ENCODE peak calls at places on chromosomes 12 and 14, in four cellular contexts. One of them, this sample, is unnamed.

GRCh38 chr12:54019924-54020586 is 8.2 kb upstream of the HOXC6 start:
- DNase-seq in stomach: no peak
- DNase-seq in sigmoid colon: no peak
- DNase-seq in transverse colon: no peak
- DNase-seq in this sample: no peak

GRCh38 chr12:53047221-53048032 is 2.4 kb upstream of the TNS2 start:
- DNase-seq in stomach: peak; percentile 83
- DNase-seq in sigmoid colon: peak; percentile 94
- DNase-seq in transverse colon: peak; percentile 83
- DNase-seq in this sample: peak; percentile 91

GRCh38 chr14:101219896-101220703 is 316.6 kb upstream of the RTL1 start:
- DNase-seq in stomach: peak; percentile 25
- DNase-seq in sigmoid colon: peak; percentile 74
- DNase-seq in transverse colon: no peak
- DNase-seq in this sample: no peak

GRCh38 chr12:43883311-43883710 is 47.4 kb downstream of the TMEM117 start:
- DNase-seq in stomach: no peak
- DNase-seq in sigmoid colon: no peak
- DNase-seq in transverse colon: no peak
- DNase-seq in this sample: no peak

GRCh38 chr12:63029676-63030075 is 94.7 kb upstream of the PPM1H start:
- DNase-seq in stomach: no peak
- DNase-seq in sigmoid colon: no peak
- DNase-seq in transverse colon: no peak
- DNase-seq in this sample: no peak

GRCh38 chr12:48185181-48185919 is 1.9 kb downstream of the CCDC184 start:
- DNase-seq in stomach: no peak
- DNase-seq in sigmoid colon: no peak
- DNase-seq in transverse colon: no peak
- DNase-seq in this sample: no peak

GRCh38 chr12:38544357-38545066 is 227.9 kb downstream of the ALG10B start:
- DNase-seq in stomach: no peak
- DNase-seq in sigmoid colon: no peak
- DNase-seq in transverse colon: no peak
- DNase-seq in this sample: no peak

GRCh38 chr14:40656301-40656700 is 950.4 kb upstream of the LRFN5 start:
- DNase-seq in stomach: no peak
- DNase-seq in sigmoid colon: no peak
- DNase-seq in transverse colon: no peak
- DNase-seq in this sample: no peak

GRCh38 chr12:8088574-8088973 is 6.5 kb downstream of the NECAP1 start:
- DNase-seq in stomach: no peak
- DNase-seq in sigmoid colon: no peak
- DNase-seq in transverse colon: peak; percentile 26
- DNase-seq in this sample: no peak

GRCh38 chr12:71312767-71313375 is 126.7 kb upstream of the LGR5 start:
- DNase-seq in stomach: no peak
- DNase-seq in sigmoid colon: no peak
- DNase-seq in transverse colon: no peak
- DNase-seq in this sample: no peak

GRCh38 chr12:47867496-47867941 is 37.3 kb downstream of the VDR start:
- DNase-seq in stomach: no peak
- DNase-seq in sigmoid colon: no peak
- DNase-seq in transverse colon: no peak
- DNase-seq in this sample: peak; percentile 42

GRCh38 chr14:38931969-38932652 is 170.9 kb downstream of the SEC23A start:
- DNase-seq in stomach: no peak
- DNase-seq in sigmoid colon: no peak
- DNase-seq in transverse colon: no peak
- DNase-seq in this sample: no peak

GRCh38 chr12:95117178-95117599 is 43.8 kb upstream of the NR2C1 start:
- DNase-seq in stomach: peak; percentile 74
- DNase-seq in sigmoid colon: peak; percentile 83
- DNase-seq in transverse colon: peak; percentile 66
- DNase-seq in this sample: no peak

GRCh38 chr12:63445266-63445665 is 223.0 kb downstream of the DPY19L2 start:
- DNase-seq in stomach: no peak
- DNase-seq in sigmoid colon: no peak
- DNase-seq in transverse colon: no peak
- DNase-seq in this sample: no peak

GRCh38 chr12:64008596-64008995 is 164.1 kb downstream of the SRGAP1 start:
- DNase-seq in stomach: no peak
- DNase-seq in sigmoid colon: no peak
- DNase-seq in transverse colon: no peak
- DNase-seq in this sample: no peak

GRCh38 chr14:76084374-76084773 is 67.3 kb upstream of the GPATCH2L start:
- DNase-seq in stomach: no peak
- DNase-seq in sigmoid colon: no peak
- DNase-seq in transverse colon: no peak
- DNase-seq in this sample: no peak

GRCh38 chr12:87687362-87687761 is 341.8 kb downstream of the C12orf50 start:
- DNase-seq in stomach: no peak
- DNase-seq in sigmoid colon: no peak
- DNase-seq in transverse colon: no peak
- DNase-seq in this sample: no peak

GRCh38 chr14:24978862-24979724 is 70.9 kb downstream of the STXBP6 start:
- DNase-seq in stomach: no peak
- DNase-seq in sigmoid colon: no peak
- DNase-seq in transverse colon: no peak
- DNase-seq in this sample: no peak

GRCh38 chr12:76156314-76156713 is 71.8 kb upstream of the NAP1L1 start:
- DNase-seq in stomach: no peak
- DNase-seq in sigmoid colon: no peak
- DNase-seq in transverse colon: no peak
- DNase-seq in this sample: no peak

GRCh38 chr12:119699199-119699765 is 31.3 kb downstream of the PRKAB1 start:
- DNase-seq in stomach: no peak
- DNase-seq in sigmoid colon: no peak
- DNase-seq in transverse colon: no peak
- DNase-seq in this sample: no peak

GRCh38 chr14:49961270-49962222 is 68.7 kb downstream of the ARF6 start:
- DNase-seq in stomach: no peak
- DNase-seq in sigmoid colon: no peak
- DNase-seq in transverse colon: no peak
- DNase-seq in this sample: no peak

GRCh38 chr12:77032406-77032805 is 33.0 kb downstream of the E2F7 start:
- DNase-seq in stomach: no peak
- DNase-seq in sigmoid colon: no peak
- DNase-seq in transverse colon: no peak
- DNase-seq in this sample: no peak

GRCh38 chr12:105744659-105745058 is 394.1 kb downstream of the NUAK1 start:
- DNase-seq in stomach: no peak
- DNase-seq in sigmoid colon: no peak
- DNase-seq in transverse colon: no peak
- DNase-seq in this sample: no peak

GRCh38 chr12:11661491-11662085 is 12.1 kb downstream of the ETV6 start:
- DNase-seq in stomach: peak; percentile 67
- DNase-seq in sigmoid colon: no peak
- DNase-seq in transverse colon: no peak
- DNase-seq in this sample: no peak

GRCh38 chr14:23722675-23723074 is 86.5 kb downstream of the DHRS2 start:
- DNase-seq in stomach: no peak
- DNase-seq in sigmoid colon: no peak
- DNase-seq in transverse colon: no peak
- DNase-seq in this sample: no peak

GRCh38 chr12:54024581-54024980 is 3.7 kb upstream of the HOXC6 start:
- DNase-seq in stomach: no peak
- DNase-seq in sigmoid colon: no peak
- DNase-seq in transverse colon: no peak
- DNase-seq in this sample: peak; percentile 20

GRCh38 chr14:74038015-74038859 is 19.1 kb downstream of the BBOF1 start:
- DNase-seq in stomach: no peak
- DNase-seq in sigmoid colon: no peak
- DNase-seq in transverse colon: no peak
- DNase-seq in this sample: no peak

GRCh38 chr12:46219892-46220655 is 48.8 kb downstream of the SLC38A1 start:
- DNase-seq in stomach: no peak
- DNase-seq in sigmoid colon: no peak
- DNase-seq in transverse colon: peak; percentile 18
- DNase-seq in this sample: no peak

GRCh38 chr12:85865905-85866304 is 8.2 kb upstream of the NTS start:
- DNase-seq in stomach: no peak
- DNase-seq in sigmoid colon: no peak
- DNase-seq in transverse colon: no peak
- DNase-seq in this sample: no peak

GRCh38 chr14:60964901-60965300 is 16.0 kb downstream of the TRMT5 start:
- DNase-seq in stomach: no peak
- DNase-seq in sigmoid colon: no peak
- DNase-seq in transverse colon: no peak
- DNase-seq in this sample: no peak

GRCh38 chr14:69260246-69260978 is 454 bp downstream of the GALNT16 start:
- DNase-seq in stomach: no peak
- DNase-seq in sigmoid colon: no peak
- DNase-seq in transverse colon: no peak
- DNase-seq in this sample: no peak

GRCh38 chr12:90938451-90938850 is 16.5 kb downstream of the CCER1 start:
- DNase-seq in stomach: no peak
- DNase-seq in sigmoid colon: no peak
- DNase-seq in transverse colon: no peak
- DNase-seq in this sample: no peak

GRCh38 chr12:124742111-124742510 is 121.6 kb downstream of the SCARB1 start:
- DNase-seq in stomach: peak; percentile 86
- DNase-seq in sigmoid colon: peak; percentile 91
- DNase-seq in transverse colon: no peak
- DNase-seq in this sample: no peak

GRCh38 chr12:11856971-11857370 is 207.5 kb downstream of the ETV6 start:
- DNase-seq in stomach: no peak
- DNase-seq in sigmoid colon: no peak
- DNase-seq in transverse colon: no peak
- DNase-seq in this sample: no peak

GRCh38 chr14:74459289-74459946 is 33.4 kb upstream of the SYNDIG1L start:
- DNase-seq in stomach: no peak
- DNase-seq in sigmoid colon: no peak
- DNase-seq in transverse colon: no peak
- DNase-seq in this sample: no peak

GRCh38 chr12:62297321-62297720 is 37.1 kb downstream of the USP15 start:
- DNase-seq in stomach: no peak
- DNase-seq in sigmoid colon: no peak
- DNase-seq in transverse colon: no peak
- DNase-seq in this sample: no peak

DNA sequence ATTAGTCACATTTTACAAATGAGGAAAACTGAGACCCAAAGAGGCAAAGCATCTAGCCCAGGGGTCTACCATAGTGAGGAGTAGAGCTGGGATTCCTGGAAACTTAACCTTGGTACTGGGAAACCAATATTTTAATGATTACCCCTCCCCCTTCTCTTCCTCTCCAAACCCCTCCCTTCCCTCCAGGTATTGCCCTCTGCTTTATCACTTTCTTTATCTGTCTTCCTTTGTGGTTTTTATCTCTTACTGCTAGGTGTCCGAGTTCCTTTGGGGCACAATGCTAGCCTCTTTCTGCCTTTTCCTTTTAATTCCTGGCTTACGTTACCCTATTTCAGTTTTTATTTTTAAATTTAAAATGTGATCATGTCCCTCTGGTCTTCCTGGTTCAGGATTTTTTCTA is 2.8 kb downstream of the GABARAPL1 start:
- DNase-seq in stomach: no peak
- DNase-seq in sigmoid colon: no peak
- DNase-seq in transverse colon: no peak
- DNase-seq in this sample: no peak
- H3K36me3 ChIP-seq in stomach: peaks cover 16% of the 10 kb centered on the region
- H3K36me3 ChIP-seq in sigmoid colon: peaks cover 33% of the 10 kb centered on the region
- H3K36me3 ChIP-seq in transverse colon: no peaks in the 10 kb centered on the region
- H3K36me3 ChIP-seq in this sample: peaks cover 37% of the 10 kb centered on the region

GRCh38 chr12:50699149-50699548 is 64.8 kb upstream of the ATF1 start:
- DNase-seq in stomach: no peak
- DNase-seq in sigmoid colon: no peak
- DNase-seq in transverse colon: no peak
- DNase-seq in this sample: no peak

GRCh38 chr12:50696931-50697330 is 67.0 kb upstream of the ATF1 start:
- DNase-seq in stomach: no peak
- DNase-seq in sigmoid colon: no peak
- DNase-seq in transverse colon: no peak
- DNase-seq in this sample: no peak

DNA sequence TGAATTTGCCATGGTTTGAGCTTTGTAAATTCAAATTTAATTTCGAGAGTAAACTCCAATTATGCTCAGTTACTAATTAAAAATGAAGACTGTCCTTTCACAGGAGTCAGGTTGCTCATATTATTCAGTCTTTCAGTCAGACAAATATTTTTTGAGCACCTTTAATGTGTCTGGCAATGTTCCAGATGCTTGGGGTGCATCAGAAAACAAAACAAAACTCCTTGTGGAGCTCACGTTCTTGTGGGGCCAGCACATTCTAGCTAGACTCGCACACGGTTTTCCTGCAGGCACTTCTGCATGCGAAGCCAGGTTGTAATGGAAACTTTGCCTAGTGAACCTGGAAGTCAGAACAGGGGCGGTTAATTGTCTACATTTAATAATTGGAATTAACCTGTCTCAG is 64.0 kb upstream of the ATF1 start:
- DNase-seq in stomach: no peak
- DNase-seq in sigmoid colon: no peak
- DNase-seq in transverse colon: no peak
- DNase-seq in this sample: no peak
- TF ChIP-seq POLR2AphosphoS5 in stomach: no peak
- TF ChIP-seq POLR2AphosphoS5 in sigmoid colon: no peak
- TF ChIP-seq POLR2AphosphoS5 in transverse colon: no peak
- TF ChIP-seq POLR2AphosphoS5 in this sample: no peak

DNA sequence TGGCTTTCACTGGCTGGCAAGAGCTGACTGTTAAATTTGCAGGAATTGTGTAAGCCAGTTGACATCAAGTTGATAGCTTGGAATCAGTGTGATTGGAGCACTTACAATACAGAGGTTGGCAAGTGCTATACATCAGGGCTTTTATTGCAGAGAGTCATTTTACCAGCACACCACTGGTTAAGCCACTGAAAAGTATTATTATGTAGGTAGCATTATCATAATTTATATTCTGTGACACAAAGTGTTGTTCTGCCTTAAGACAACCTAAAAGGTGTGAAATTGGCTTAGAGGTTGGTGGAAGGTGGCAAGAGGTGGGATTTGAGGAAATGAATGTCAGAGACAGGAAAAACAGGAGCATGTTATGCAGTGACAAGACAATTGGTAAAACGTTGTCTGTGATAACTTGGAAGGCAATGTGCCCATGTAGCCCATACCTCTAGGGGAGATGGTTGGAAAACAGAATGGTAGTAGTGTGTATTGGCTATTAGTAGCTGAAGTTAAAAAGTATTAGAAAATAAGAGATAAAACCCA is 172.9 kb upstream of the PRICKLE1 start:
- DNase-seq in stomach: no peak
- DNase-seq in sigmoid colon: no peak
- DNase-seq in transverse colon: no peak
- DNase-seq in this sample: no peak
- H3K36me3 ChIP-seq in stomach: no peaks in the 10 kb centered on the region
- H3K36me3 ChIP-seq in sigmoid colon: no peaks in the 10 kb centered on the region
- H3K36me3 ChIP-seq in transverse colon: no peaks in the 10 kb centered on the region
- H3K36me3 ChIP-seq in this sample: no peaks in the 10 kb centered on the region

DNA sequence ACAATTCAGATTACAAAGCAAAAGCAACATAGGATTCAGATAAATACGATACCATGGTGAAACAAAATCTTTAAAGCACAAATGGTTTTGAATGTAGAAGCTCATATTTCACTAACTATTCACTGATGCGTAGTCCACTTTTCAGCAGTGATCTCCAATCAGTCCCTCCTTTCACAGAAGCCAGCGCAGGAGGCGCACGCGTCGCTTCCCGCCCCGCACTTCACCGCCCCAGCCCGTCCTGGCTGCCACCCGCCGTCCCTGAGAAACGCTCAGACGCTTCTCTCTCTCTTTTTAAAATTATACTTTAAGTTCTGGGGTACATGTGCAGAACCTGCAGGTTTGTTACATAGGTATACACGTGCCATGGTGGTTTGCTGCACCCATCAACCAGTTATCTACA is 19.8 kb upstream of the CHFR start:
- DNase-seq in stomach: no peak
- DNase-seq in sigmoid colon: no peak
- DNase-seq in transverse colon: no peak
- DNase-seq in this sample: no peak
- TF ChIP-seq POLR2AphosphoS5 in stomach: no peak
- TF ChIP-seq POLR2AphosphoS5 in sigmoid colon: no peak
- TF ChIP-seq POLR2AphosphoS5 in transverse colon: no peak
- TF ChIP-seq POLR2AphosphoS5 in this sample: no peak